ENCODE peak calls at places on chromosome 15, in four cellular contexts. T is H1, Y is HepG2, C is K562. B is an unnamed sample.
A peak's percentile ranks its signal among the peaks of the same experiment; 100 is the strongest.

GRCh38 chr15:96334017-96334704 is 3.7 kb downstream of the NR2F2 start:
- DNase-seq in T (peak; percentile 63), C (no peak), Y (no peak), B (no peak)

GRCh38 chr15:90519688-90520087 is 10.0 kb upstream of the CRTC3 start:
- DNase-seq in Y (no peak), T (no peak), C (no peak), B (no peak)

GRCh38 chr15:65533057-65533752 is 2.9 kb downstream of the HACD3 start:
- DNase-seq in T (no peak), C (peak; percentile 29), Y (no peak), B (no peak)

GRCh38 chr15:86021281-86022264 is 58.1 kb upstream of the AGBL1 start:
- DNase-seq in C (no peak), Y (no peak), T (no peak), B (no peak)

GRCh38 chr15:40425681-40426080 is 15.1 kb upstream of the BAHD1 start:
- DNase-seq in T (no peak), Y (no peak), C (no peak), B (no peak)

GRCh38 chr15:24916305-24917009 is 38.3 kb upstream of the SNRPN start:
- DNase-seq in Y (no peak), C (no peak), T (no peak), B (no peak)

GRCh38 chr15:86725628-86726027 is 646.0 kb downstream of the AGBL1 start:
- DNase-seq in T (no peak), C (no peak), Y (no peak), B (no peak)

GRCh38 chr15:32877620-32878019 is 159.8 kb downstream of the GREM1 start:
- DNase-seq in C (no peak), T (no peak), Y (no peak), B (no peak)

GRCh38 chr15:39365161-39365560 is 215.7 kb upstream of the THBS1 start:
- DNase-seq in T (no peak), C (no peak), Y (no peak), B (no peak)

GRCh38 chr15:89680282-89680873 is 1.2 kb upstream of the PLIN1 start:
- DNase-seq in Y (peak; percentile 80), T (no peak), C (no peak), B (no peak)

GRCh38 chr15:26439681-26440080 is 333.2 kb downstream of the GABRB3 start:
- DNase-seq in C (no peak), Y (no peak), T (no peak), B (no peak)

GRCh38 chr15:38038659-38039442 is 104.4 kb downstream of the TMCO5A start:
- DNase-seq in T (no peak), C (no peak), Y (no peak), B (no peak)

GRCh38 chr15:39193611-39194010 is 387.3 kb upstream of the THBS1 start:
- DNase-seq in T (no peak), Y (no peak), C (no peak), B (no peak)

GRCh38 chr15:77568960-77569646 is 63.6 kb downstream of the LINGO1 start:
- DNase-seq in T (no peak), Y (peak; percentile 71), C (no peak), B (no peak)

GRCh38 chr15:25773248-25773647 is 89.9 kb downstream of the ATP10A start:
- DNase-seq in C (no peak), Y (peak; percentile 46), T (peak; percentile 20), B (no peak)

GRCh38 chr15:59587085-59587826 is 24.3 kb upstream of the GCNT3 start:
- DNase-seq in T (no peak), C (no peak), Y (no peak), B (peak; percentile 81)

GRCh38 chr15:40310001-40310959 is 2.5 kb upstream of the PLCB2 start:
- DNase-seq in Y (peak; percentile 46), C (peak; percentile 80), T (peak; percentile 87), B (peak; percentile 40)

GRCh38 chr15:76514292-76514691 is 177.7 kb downstream of the ISL2 start:
- DNase-seq in C (no peak), Y (peak; percentile 71), T (no peak), B (no peak)

GRCh38 chr15:80436511-80437307 is 32.5 kb downstream of the ARNT2 start:
- DNase-seq in Y (peak; percentile 32), C (no peak), T (no peak), B (peak; percentile 70)

GRCh38 chr15:42591238-42591936 is 16.0 kb downstream of the STARD9 start:
- DNase-seq in Y (peak; percentile 84), C (peak; percentile 47), T (no peak), B (no peak)

GRCh38 chr15:65377105-65377975 is 462 bp downstream of the IGDCC3 start:
- DNase-seq in T (peak; percentile 83), C (no peak), Y (no peak), B (no peak)

GRCh38 chr15:76763554-76763953 is 141.6 kb downstream of the SCAPER start:
- DNase-seq in Y (no peak), C (no peak), T (no peak), B (no peak)

GRCh38 chr15:85137507-85138175 is 156.0 kb downstream of the PDE8A start:
- DNase-seq in Y (no peak), C (no peak), T (no peak), B (no peak)

GRCh38 chr15:95085056-95085455 is 853.7 kb downstream of the MCTP2 start:
- DNase-seq in Y (no peak), C (no peak), T (no peak), B (no peak)

GRCh38 chr15:73881539-73882320 is 8.4 kb downstream of the TBC1D21 start:
- DNase-seq in C (no peak), T (no peak), Y (no peak), B (no peak)

GRCh38 chr15:42053914-42054313 is 33.1 kb upstream of the PLA2G4E start:
- DNase-seq in Y (no peak), T (no peak), C (no peak), B (no peak)

GRCh38 chr15:25054329-25054728 is 99.5 kb downstream of the SNRPN start:
- DNase-seq in T (no peak), C (no peak), Y (no peak), B (no peak)

GRCh38 chr15:60585743-60586708 is 107.1 kb upstream of the ICE2 start:
- DNase-seq in C (peak; percentile 74), Y (peak; percentile 68), T (no peak), B (peak; percentile 57)

GRCh38 chr15:59329570-59330350 is 42.9 kb downstream of the MYO1E start:
- DNase-seq in C (no peak), T (no peak), Y (peak; percentile 76), B (peak; percentile 35)

GRCh38 chr15:73633991-73634495 is 854 bp upstream of the NPTN start:
- DNase-seq in C (no peak), T (no peak), Y (peak; percentile 53), B (peak; percentile 85)

GRCh38 chr15:41603941-41604660 is 45.1 kb downstream of the TYRO3 start:
- DNase-seq in C (peak; percentile 63), T (peak; percentile 82), Y (peak; percentile 63), B (peak; percentile 70)

GRCh38 chr15:55434989-55435825 is 26.9 kb downstream of the PIERCE2 start:
- DNase-seq in Y (peak; percentile 54), T (peak; percentile 35), C (peak; percentile 41), B (peak; percentile 42)

GRCh38 chr15:52284164-52284563 is 11.4 kb downstream of the MYO5C start:
- DNase-seq in T (no peak), Y (no peak), C (no peak), B (no peak)
- TF ChIP-seq FOSL1 in T (no peak), Y (no peak), C (no peak), B (no peak)

GRCh38 chr15:68798695-68799094 is 22.0 kb downstream of the ANP32A start:
- DNase-seq in Y (no peak), T (no peak), C (no peak), B (no peak)
- H3K4me1 ChIP-seq in Y (peaks cover 58% of the 10 kb centered on the region), T (peaks cover 21% of the 10 kb centered on the region), C (peaks cover 18% of the 10 kb centered on the region), B (no peaks in the 10 kb centered on the region)

GRCh38 chr15:101390060-101390459 is 95.0 kb upstream of the SNRPA1 start:
- DNase-seq in Y (no peak), C (no peak), T (no peak), B (no peak)
- TF ChIP-seq FOSL1 in Y (no peak), C (no peak), T (no peak), B (no peak)

GRCh38 chr15:70702584-70702983 is 60.8 kb downstream of the UACA start:
- DNase-seq in Y (no peak), C (no peak), T (no peak), B (no peak)
- H3K4me1 ChIP-seq in Y (peaks cover 16% of the 10 kb centered on the region), C (no peaks in the 10 kb centered on the region), T (peaks cover 5% of the 10 kb centered on the region), B (peaks cover 14% of the 10 kb centered on the region)

DNA sequence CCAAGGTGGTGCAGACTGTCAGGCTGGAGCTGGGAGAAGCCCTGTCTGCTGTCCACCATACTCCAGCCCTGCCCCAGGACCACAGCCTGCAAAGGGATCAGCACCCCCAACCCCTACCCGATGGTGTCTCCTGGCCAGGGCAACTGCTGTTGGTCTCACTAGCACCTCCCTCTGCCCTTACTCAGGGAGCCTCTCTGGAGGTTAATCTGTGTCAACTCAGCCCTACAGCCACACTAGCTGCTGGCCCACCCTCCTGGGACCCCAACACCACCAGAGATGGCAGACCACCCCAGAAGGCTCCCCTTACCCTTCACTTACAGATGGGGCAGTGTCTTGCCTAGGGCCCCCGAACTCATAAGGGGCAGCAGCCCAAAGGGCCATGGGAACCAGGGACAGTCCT is 65.2 kb downstream of the TLE3 start:
- DNase-seq in C (no peak), Y (no peak), T (no peak), B (no peak)
- TF ChIP-seq FOSL1 in C (no peak), Y (no peak), T (no peak), B (no peak)

DNA sequence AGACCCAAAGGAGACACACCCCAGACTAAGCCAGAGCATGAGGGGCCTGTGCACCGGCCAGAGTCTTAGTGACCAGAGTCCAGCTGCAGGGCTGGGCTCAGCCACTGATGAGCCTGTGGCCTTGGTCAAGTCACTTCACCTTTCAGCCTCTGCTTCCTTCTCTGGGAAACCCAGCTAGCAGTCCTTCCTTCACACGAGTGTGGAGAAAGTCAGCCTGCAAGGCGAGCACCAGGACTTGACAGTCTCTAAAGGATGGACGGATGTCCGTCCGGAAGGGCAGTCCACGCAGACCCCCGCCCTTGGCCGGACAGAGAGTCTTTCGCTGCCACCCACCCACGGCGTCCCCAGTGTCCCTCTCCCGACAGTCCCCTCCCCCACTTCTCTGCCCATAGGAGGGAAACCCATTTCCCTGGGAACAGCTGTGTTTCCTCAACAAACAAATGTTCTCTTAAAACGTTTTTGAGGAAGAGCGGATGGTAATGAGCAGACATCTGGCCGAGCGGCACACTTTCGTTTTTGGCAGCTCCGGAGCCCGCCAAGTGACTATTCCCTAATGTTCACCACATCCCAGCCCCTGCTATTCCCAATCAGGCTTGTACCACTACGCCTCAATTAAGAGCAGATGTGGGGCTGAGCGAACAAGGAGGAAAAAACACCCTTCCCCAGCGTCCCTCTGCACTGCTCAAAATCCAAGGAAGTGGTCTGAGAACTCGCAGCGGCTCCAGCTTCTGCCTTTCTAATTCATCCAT is 129.1 kb upstream of the SMAD3 start:
- DNase-seq in C (no peak), T (no peak), Y (no peak), B (no peak)
- H3K4me1 ChIP-seq in C (peaks cover 13% of the 10 kb centered on the region), T (no peaks in the 10 kb centered on the region), Y (peaks cover 50% of the 10 kb centered on the region), B (peaks cover 28% of the 10 kb centered on the region)